ENCODE peak calls at places on chromosomes 3 and 15, in seven cellular contexts. C is nucleus accumbens; F is stimulated activated naive B cell treated with anti-CD40 and anti-IgM and Interleukin-4, amounts not matched to agents 10 μg/mL and 1 μg/mL and 100 μg/mL, for 72 hours; A is GM13976; P is heart right ventricle; X is AG20443; Z is HT-29. T is an unnamed sample.

GRCh38 chr15:96336643-96337353 is 6.3 kb downstream of the NR2F2 start:
- DNase-seq in C (no peak), F (no peak), A (no peak), P (no peak), X (no peak), Z (peak), T (no peak)

GRCh38 chr15:88267720-88268119 is 11.2 kb upstream of the NTRK3 start:
- DNase-seq in C (no peak), F (no peak), A (no peak), P (no peak), X (peak), Z (no peak), T (no peak)

GRCh38 chr15:90038639-90039095 is 37.5 kb downstream of the ZNF710 start:
- DNase-seq in C (no peak), F (no peak), A (no peak), P (no peak), X (no peak), Z (no peak), T (no peak)

GRCh38 chr3:56894912-56895431 is 93.2 kb upstream of the ARHGEF3 start:
- DNase-seq in C (no peak), F (no peak), A (peak), P (no peak), X (no peak), Z (no peak), T (peak)

GRCh38 chr3:45547764-45548683 is 46.5 kb upstream of the LIMD1 start:
- DNase-seq in C (no peak), F (no peak), A (no peak), P (peak), X (peak), Z (no peak), T (no peak)

GRCh38 chr3:85259748-85260147 is 301.0 kb downstream of the CADM2 start:
- DNase-seq in C (no peak), F (no peak), A (no peak), P (no peak), X (no peak), Z (no peak), T (no peak)

GRCh38 chr15:89556413-89557262 is 18.6 kb upstream of the TICRR start:
- DNase-seq in C (no peak), F (no peak), A (peak), P (peak), X (peak), Z (peak), T (peak)

GRCh38 chr3:106160396-106160795 is 291.6 kb upstream of the CBLB start:
- DNase-seq in C (no peak), F (no peak), A (no peak), P (no peak), X (no peak), Z (no peak), T (no peak)

GRCh38 chr15:75763137-75763611 is 50.5 kb upstream of the CSPG4 start:
- DNase-seq in C (no peak), F (no peak), A (no peak), P (no peak), X (no peak), Z (no peak), T (no peak)

GRCh38 chr3:133476971-133477375 is 77.1 kb downstream of the BFSP2 start:
- DNase-seq in C (no peak), F (no peak), A (no peak), P (no peak), X (no peak), Z (peak), T (no peak)

GRCh38 chr15:77107531-77108355 is 36.8 kb upstream of the TSPAN3 start:
- DNase-seq in C (no peak), F (no peak), A (peak), P (peak), X (peak), Z (peak), T (no peak)

GRCh38 chr15:66939451-66940023 is 125.9 kb upstream of the SMAD3 start:
- DNase-seq in C (no peak), F (no peak), A (no peak), P (no peak), X (no peak), Z (no peak), T (no peak)

GRCh38 chr3:57095361-57095760 is 34.9 kb downstream of the SPATA12 start:
- DNase-seq in C (no peak), F (no peak), A (no peak), P (no peak), X (no peak), Z (no peak), T (no peak)

GRCh38 chr15:50066202-50066601 is 52.8 kb downstream of the ATP8B4 start:
- DNase-seq in C (no peak), F (peak), A (no peak), P (no peak), X (peak), Z (no peak), T (no peak)